ENCODE peak calls at places on chromosomes 2 and 18, in nine cellular contexts. R is stomach, J is IMR-90, U is H1, V is GM23338, W is fibroblast of pulmonary artery, C is AG09309, E is AG10803, M is left ventricle myocardium inferior. H is an unnamed sample.

GRCh38 chr2:127431408-127432023 is 13.3 kb downstream of the PROC start:
- DNase-seq in C (no peak), V (no peak), M (no peak), W (no peak), E (no peak), R (peak), U (peak), J (no peak), H (no peak)

GRCh38 chr2:109339519-109339991 is 210.6 kb downstream of the SH3RF3 start:
- DNase-seq in U (peak), W (peak), R (no peak), C (no peak), V (no peak), M (no peak), E (peak), J (peak), H (peak)

GRCh38 chr18:69889009-69889408 is 58.7 kb downstream of the CD226 start:
- DNase-seq in E (peak), U (no peak), J (no peak), V (no peak), C (no peak), W (no peak), M (no peak), R (no peak), H (no peak)

GRCh38 chr2:230925443-230925878 is 419 bp upstream of the GPR55 start:
- DNase-seq in C (no peak), U (no peak), M (no peak), J (no peak), W (no peak), R (peak), V (no peak), E (no peak), H (no peak)

GRCh38 chr2:44707945-44708645 is 233.4 kb upstream of the SIX3 start:
- DNase-seq in C (no peak), M (no peak), W (no peak), U (no peak), J (no peak), E (no peak), V (no peak), R (no peak), H (no peak)

GRCh38 chr2:46855805-46856204 is 59.8 kb downstream of the MCFD2 start:
- DNase-seq in C (no peak), J (no peak), W (peak), E (no peak), V (no peak), U (no peak), M (no peak), R (no peak), H (no peak)

GRCh38 chr2:201348758-201349157 is 8.4 kb downstream of the FLACC1 start:
- DNase-seq in M (no peak), V (no peak), W (no peak), C (no peak), J (no peak), U (no peak), R (no peak), E (no peak), H (no peak)

GRCh38 chr18:72640552-72640951 is 96.4 kb upstream of the CBLN2 start:
- DNase-seq in R (no peak), M (no peak), W (no peak), J (no peak), E (no peak), C (no peak), U (no peak), V (no peak), H (no peak)

GRCh38 chr2:171159326-171160118 is 1.2 kb downstream of the TLK1 start:
- DNase-seq in M (peak), U (peak), C (peak), R (peak), J (peak), E (peak), W (peak), V (peak), H (peak)

GRCh38 chr2:205012961-205013360 is 467.7 kb downstream of the PARD3B start:
- DNase-seq in M (no peak), J (no peak), V (no peak), U (no peak), R (no peak), E (no peak), C (no peak), W (no peak), H (no peak)

GRCh38 chr18:65671621-65672415 is 79.0 kb upstream of the CDH7 start:
- DNase-seq in R (no peak), U (no peak), E (no peak), J (no peak), M (no peak), C (no peak), V (no peak), W (no peak), H (no peak)

GRCh38 chr18:57466745-57467144 is 31.6 kb downstream of the ONECUT2 start:
- DNase-seq in R (no peak), J (no peak), W (no peak), U (no peak), M (no peak), V (peak), C (no peak), E (peak), H (no peak)

GRCh38 chr2:94759211-94759610 is 112.0 kb upstream of the TEKT4 start:
- DNase-seq in V (peak), W (no peak), U (no peak), M (no peak), R (no peak), E (no peak), J (no peak), C (no peak), H (no peak)

GRCh38 chr2:127081826-127082633 is 24.9 kb downstream of the BIN1 start:
- DNase-seq in E (no peak), W (peak), J (peak), M (no peak), R (peak), V (peak), U (no peak), C (no peak), H (no peak)

GRCh38 chr2:218317832-218318231 is 25.5 kb upstream of the TMBIM1 start:
- DNase-seq in U (no peak), R (no peak), E (no peak), C (no peak), W (no peak), J (no peak), V (no peak), M (no peak), H (no peak)

GRCh38 chr2:12177052-12177994 is 430.9 kb downstream of the LPIN1 start:
- DNase-seq in J (peak), W (peak), U (no peak), E (peak), V (no peak), M (peak), C (no peak), R (peak), H (peak)

GRCh38 chr2:58976374-58977055 is 735.4 kb upstream of the FANCL start:
- DNase-seq in R (no peak), J (no peak), C (no peak), U (no peak), W (no peak), V (peak), E (no peak), M (no peak), H (no peak)

GRCh38 chr18:8400193-8400752 is 209.0 kb upstream of the RAB12 start:
- DNase-seq in C (no peak), W (no peak), E (no peak), U (no peak), V (no peak), M (no peak), R (no peak), J (no peak), H (no peak)

GRCh38 chr2:39445934-39446333 is 8.8 kb upstream of the MAP4K3 start:
- DNase-seq in R (no peak), W (no peak), U (no peak), M (no peak), J (no peak), C (no peak), V (no peak), E (no peak), H (no peak)

GRCh38 chr2:130825231-130825971 is 11.3 kb upstream of the ARHGEF4 start:
- DNase-seq in E (no peak), U (peak), R (no peak), J (no peak), W (no peak), M (no peak), V (no peak), C (no peak), H (no peak)

GRCh38 chr2:130824492-130825061 is 12.1 kb upstream of the ARHGEF4 start:
- DNase-seq in M (no peak), E (peak), V (no peak), J (peak), R (no peak), W (peak), C (peak), U (peak), H (peak)

GRCh38 chr2:130823171-130823885 is 13.4 kb upstream of the ARHGEF4 start:
- DNase-seq in M (no peak), C (no peak), U (peak), R (no peak), W (no peak), E (no peak), V (no peak), J (no peak), H (no peak)

GRCh38 chr2:130822766-130823165 is 13.9 kb upstream of the ARHGEF4 start:
- DNase-seq in C (no peak), J (no peak), W (no peak), M (no peak), R (no peak), U (no peak), V (no peak), E (no peak), H (no peak)

GRCh38 chr2:130823886-130824491 is 12.7 kb upstream of the ARHGEF4 start:
- DNase-seq in V (no peak), R (no peak), W (no peak), J (no peak), U (peak), M (no peak), E (no peak), C (no peak), H (no peak)
- TF ChIP-seq CTCF in V (no peak), R (no peak), W (no peak), J (no peak), U (no peak), M (no peak), E (no peak), C (no peak), H (peak)

DNA sequence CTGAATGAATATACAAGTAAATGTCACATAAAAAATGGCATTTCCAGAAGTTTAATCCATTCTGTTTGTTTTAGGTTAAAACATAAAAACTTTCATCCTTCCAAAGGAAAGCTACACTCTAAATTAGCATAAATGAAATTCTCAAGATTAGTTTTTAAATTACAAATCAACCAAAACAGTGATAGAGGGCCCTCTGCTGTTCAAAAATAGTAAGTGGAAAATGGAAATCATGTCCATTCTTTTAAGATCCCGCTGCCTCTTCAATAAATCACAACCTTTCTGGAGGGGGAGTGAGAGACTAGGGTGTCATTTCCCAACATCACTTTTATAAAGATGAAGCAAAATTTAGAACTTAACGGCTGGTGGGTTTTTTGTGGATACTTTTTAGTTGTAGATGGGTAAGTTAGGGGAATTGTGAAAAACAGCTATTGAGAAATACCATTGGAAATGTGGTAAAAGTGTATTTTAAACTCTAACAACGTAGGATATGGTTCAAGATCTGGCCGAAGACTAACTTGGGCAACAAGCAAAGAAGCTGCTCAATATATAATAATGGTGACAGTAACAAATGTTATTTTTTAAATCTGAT is 1.7 kb downstream of the DNAH7 start:
- DNase-seq in U (no peak), W (peak), M (no peak), J (peak), E (peak), C (no peak), R (no peak), V (peak), H (peak)
- TF ChIP-seq CTCF in U (peak), W (peak), M (peak), J (peak), E (peak), C (peak), R (no peak), V (peak), H (peak)

GRCh38 chr2:54773838-54774237 is 50.4 kb downstream of the EML6 start:
- DNase-seq in J (no peak), U (peak), E (no peak), C (no peak), W (peak), M (no peak), R (no peak), V (peak), H (no peak)
- TF ChIP-seq CTCF in J (no peak), U (peak), E (peak), C (peak), W (peak), M (no peak), R (no peak), V (peak), H (peak)

DNA sequence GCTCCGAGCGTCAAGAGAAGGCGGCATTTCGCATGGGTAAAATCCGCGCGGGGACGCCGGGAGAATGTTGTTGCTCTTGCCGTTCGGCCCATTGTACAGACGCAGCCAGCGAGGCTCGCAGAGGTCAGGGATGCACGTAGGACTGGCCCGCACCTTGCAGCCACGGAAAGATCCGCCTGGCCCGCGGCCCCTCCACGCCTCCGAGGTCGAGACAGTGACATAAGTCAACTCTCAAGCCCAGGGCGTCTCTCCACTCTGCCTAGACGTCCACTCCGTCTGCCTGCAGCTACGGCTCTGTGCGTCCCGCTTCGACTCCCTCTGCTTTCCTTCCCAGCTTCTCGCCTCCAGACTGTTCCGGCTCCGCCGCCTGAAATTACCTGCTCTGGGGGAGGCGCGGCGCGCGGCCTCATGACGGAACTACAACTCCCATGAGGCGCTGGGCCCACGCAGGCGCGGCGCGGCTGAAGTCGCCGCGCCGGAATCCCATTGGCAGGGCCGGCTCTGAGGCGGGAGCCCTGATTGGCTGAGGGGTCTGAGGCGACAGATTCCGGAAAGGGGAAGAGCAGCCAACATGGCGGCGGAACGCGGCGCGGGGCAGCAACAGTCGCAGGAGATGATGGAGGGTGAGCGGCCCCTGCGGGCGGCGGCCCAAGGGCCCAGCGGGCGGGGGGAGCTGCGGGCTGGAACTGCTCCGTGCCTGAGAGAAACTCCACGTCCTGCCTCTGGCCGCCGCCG is at the start of gene PPP1R7:
- DNase-seq in W (peak), C (peak), V (peak), J (peak), E (peak), U (peak), M (peak), R (peak), H (peak)
- TF ChIP-seq CTCF in W (no peak), C (no peak), V (no peak), J (peak), E (no peak), U (no peak), M (no peak), R (no peak), H (no peak)

GRCh38 chr2:225019100-225019499 is 23.2 kb downstream of the DOCK10 start:
- DNase-seq in E (no peak), M (no peak), J (no peak), W (no peak), V (no peak), R (no peak), C (no peak), U (no peak), H (no peak)

GRCh38 chr2:225020157-225020864 is 22.0 kb downstream of the DOCK10 start:
- DNase-seq in R (no peak), E (peak), C (no peak), V (no peak), U (no peak), J (no peak), W (no peak), M (no peak), H (no peak)

GRCh38 chr2:225017098-225017685 is 25.1 kb downstream of the DOCK10 start:
- DNase-seq in J (no peak), C (no peak), M (no peak), U (no peak), V (no peak), E (no peak), R (no peak), W (no peak), H (no peak)

GRCh38 chr2:225013432-225014048 is 28.7 kb downstream of the DOCK10 start:
- DNase-seq in J (no peak), V (peak), C (no peak), M (no peak), E (no peak), R (no peak), W (peak), U (no peak), H (no peak)

GRCh38 chr2:225017713-225018112 is 24.6 kb downstream of the DOCK10 start:
- DNase-seq in V (no peak), M (no peak), W (no peak), C (no peak), R (no peak), E (no peak), J (no peak), U (no peak), H (no peak)
- TF ChIP-seq CTCF in V (peak), M (no peak), W (no peak), C (peak), R (no peak), E (no peak), J (peak), U (no peak), H (peak)

DNA sequence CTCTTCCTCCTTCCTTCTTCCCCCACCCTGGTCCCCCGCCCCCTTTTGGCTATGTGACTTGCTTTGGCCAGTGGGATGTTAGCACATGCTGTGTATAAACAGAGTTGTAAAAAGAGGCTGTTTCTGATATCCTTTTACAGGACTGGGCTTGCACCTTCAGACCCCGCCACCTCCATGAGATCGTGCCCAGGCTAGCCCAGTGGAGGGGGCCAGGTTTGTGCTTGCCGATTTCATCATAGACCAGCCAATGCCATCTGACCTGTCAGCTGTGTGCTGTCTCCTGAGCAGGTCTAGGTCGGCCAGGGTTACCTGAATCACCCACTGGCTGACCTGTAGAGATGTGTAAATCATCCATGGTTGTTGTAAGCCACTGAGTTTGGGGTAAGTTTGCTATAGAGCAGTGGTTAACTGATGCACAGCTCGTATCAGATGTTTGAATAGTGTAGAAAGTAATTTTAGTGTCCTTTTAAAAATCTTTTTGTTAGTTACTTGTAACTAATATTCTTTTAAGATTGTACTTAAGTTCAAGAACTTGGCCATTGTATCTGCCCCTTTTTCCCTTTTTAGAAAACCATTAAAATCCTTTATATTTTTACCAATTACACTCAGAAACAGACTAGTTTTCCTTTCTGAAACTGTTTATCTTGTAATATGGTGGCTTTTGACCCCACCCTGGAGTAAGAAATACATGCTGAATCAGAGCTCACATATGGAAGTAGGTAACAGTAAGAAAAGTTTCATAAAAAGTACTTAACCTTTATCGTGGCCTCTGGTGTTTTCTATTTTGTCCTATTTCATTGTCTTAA is 122.0 kb upstream of the MGAT5 start:
- DNase-seq in W (no peak), J (no peak), V (no peak), R (no peak), C (no peak), M (no peak), E (no peak), U (no peak), H (no peak)
- TF ChIP-seq CTCF in W (no peak), J (no peak), V (no peak), R (no peak), C (no peak), M (no peak), E (no peak), U (no peak), H (no peak)

H was measured in HFFc6.